ENCODE peak calls at places on chromosome 2, in nine cellular contexts. One of them, this sample, is unnamed.
A peak's percentile ranks its signal among the peaks of the same experiment; 100 is the strongest.

GRCh38 chr2:68653538-68653982 is 10.2 kb downstream of the PROKR1 start:
- DNase-seq in stomach: peak; percentile 63
- DNase-seq in ovary: no peak
- DNase-seq in sigmoid colon: no peak
- DNase-seq in endothelial cell of umbilical vein: peak; percentile 86
- DNase-seq in spleen: no peak
- DNase-seq in A549: no peak
- DNase-seq in K562: peak; percentile 44
- DNase-seq in IMR-90: peak; percentile 85
- DNase-seq in this sample: no peak

GRCh38 chr2:74959106-74959751 is 786 bp downstream of the POLE4 start:
- DNase-seq in stomach: no peak
- DNase-seq in ovary: peak; percentile 8
- DNase-seq in sigmoid colon: no peak
- DNase-seq in endothelial cell of umbilical vein: no peak
- DNase-seq in spleen: peak; percentile 80
- DNase-seq in A549: no peak
- DNase-seq in K562: no peak
- DNase-seq in IMR-90: no peak
- DNase-seq in this sample: no peak

GRCh38 chr2:217743980-217744761 is 258.6 kb downstream of the TNS1 start:
- DNase-seq in stomach: no peak
- DNase-seq in ovary: no peak
- DNase-seq in sigmoid colon: no peak
- DNase-seq in endothelial cell of umbilical vein: no peak
- DNase-seq in spleen: no peak
- DNase-seq in A549: no peak
- DNase-seq in K562: no peak
- DNase-seq in IMR-90: peak; percentile 12
- DNase-seq in this sample: no peak

GRCh38 chr2:18651842-18652774 is 62.7 kb upstream of the NT5C1B start:
- DNase-seq in stomach: no peak
- DNase-seq in ovary: no peak
- DNase-seq in sigmoid colon: no peak
- DNase-seq in endothelial cell of umbilical vein: no peak
- DNase-seq in spleen: no peak
- DNase-seq in A549: no peak
- DNase-seq in K562: no peak
- DNase-seq in IMR-90: peak; percentile 57
- DNase-seq in this sample: no peak

GRCh38 chr2:25420820-25421237 is 79.1 kb upstream of the DNMT3A start:
- DNase-seq in stomach: no peak
- DNase-seq in ovary: no peak
- DNase-seq in sigmoid colon: no peak
- DNase-seq in endothelial cell of umbilical vein: no peak
- DNase-seq in spleen: no peak
- DNase-seq in A549: no peak
- DNase-seq in K562: no peak
- DNase-seq in IMR-90: no peak
- DNase-seq in this sample: no peak

GRCh38 chr2:180763249-180763989 is 217.0 kb upstream of the UBE2E3 start:
- DNase-seq in stomach: no peak
- DNase-seq in ovary: no peak
- DNase-seq in sigmoid colon: no peak
- DNase-seq in endothelial cell of umbilical vein: no peak
- DNase-seq in spleen: no peak
- DNase-seq in A549: peak; percentile 49
- DNase-seq in K562: no peak
- DNase-seq in IMR-90: no peak
- DNase-seq in this sample: no peak

GRCh38 chr2:187594801-187595200 is 40.6 kb upstream of the TFPI start:
- DNase-seq in stomach: no peak
- DNase-seq in ovary: no peak
- DNase-seq in sigmoid colon: no peak
- DNase-seq in endothelial cell of umbilical vein: peak; percentile 44
- DNase-seq in spleen: no peak
- DNase-seq in A549: no peak
- DNase-seq in K562: no peak
- DNase-seq in IMR-90: peak; percentile 44
- DNase-seq in this sample: no peak

GRCh38 chr2:179853108-179853507 is 8.3 kb downstream of the ZNF385B start:
- DNase-seq in stomach: no peak
- DNase-seq in ovary: no peak
- DNase-seq in sigmoid colon: no peak
- DNase-seq in endothelial cell of umbilical vein: no peak
- DNase-seq in spleen: no peak
- DNase-seq in A549: no peak
- DNase-seq in K562: no peak
- DNase-seq in IMR-90: no peak
- DNase-seq in this sample: no peak

GRCh38 chr2:63673865-63674533 is 85.2 kb downstream of the MDH1 start:
- DNase-seq in stomach: no peak
- DNase-seq in ovary: no peak
- DNase-seq in sigmoid colon: no peak
- DNase-seq in endothelial cell of umbilical vein: no peak
- DNase-seq in spleen: no peak
- DNase-seq in A549: no peak
- DNase-seq in K562: no peak
- DNase-seq in IMR-90: no peak
- DNase-seq in this sample: no peak

GRCh38 chr2:238256594-238257104 is 16.8 kb upstream of the HES6 start:
- DNase-seq in stomach: peak; percentile 92
- DNase-seq in ovary: no peak
- DNase-seq in sigmoid colon: peak; percentile 71
- DNase-seq in endothelial cell of umbilical vein: peak; percentile 80
- DNase-seq in spleen: peak; percentile 88
- DNase-seq in A549: peak; percentile 95
- DNase-seq in K562: peak; percentile 76
- DNase-seq in IMR-90: peak; percentile 61
- DNase-seq in this sample: peak; percentile 79

GRCh38 chr2:161422812-161423211 is 6.7 kb downstream of the TBR1 start:
- DNase-seq in stomach: no peak
- DNase-seq in ovary: no peak
- DNase-seq in sigmoid colon: no peak
- DNase-seq in endothelial cell of umbilical vein: no peak
- DNase-seq in spleen: no peak
- DNase-seq in A549: no peak
- DNase-seq in K562: no peak
- DNase-seq in IMR-90: no peak
- DNase-seq in this sample: no peak

GRCh38 chr2:25168256-25169072 is at the start of gene POMC:
- DNase-seq in stomach: peak; percentile 27
- DNase-seq in ovary: no peak
- DNase-seq in sigmoid colon: no peak
- DNase-seq in endothelial cell of umbilical vein: peak; percentile 22
- DNase-seq in spleen: peak; percentile 82
- DNase-seq in A549: peak; percentile 24
- DNase-seq in K562: no peak
- DNase-seq in IMR-90: peak; percentile 21
- DNase-seq in this sample: no peak

GRCh38 chr2:11356760-11357159 is 12.3 kb upstream of the ROCK2 start:
- DNase-seq in stomach: no peak
- DNase-seq in ovary: no peak
- DNase-seq in sigmoid colon: no peak
- DNase-seq in endothelial cell of umbilical vein: peak; percentile 24
- DNase-seq in spleen: no peak
- DNase-seq in A549: no peak
- DNase-seq in K562: no peak
- DNase-seq in IMR-90: no peak
- DNase-seq in this sample: no peak

GRCh38 chr2:73205611-73206010 is 3.2 kb downstream of the NOTO start:
- DNase-seq in stomach: no peak
- DNase-seq in ovary: no peak
- DNase-seq in sigmoid colon: no peak
- DNase-seq in endothelial cell of umbilical vein: no peak
- DNase-seq in spleen: no peak
- DNase-seq in A549: no peak
- DNase-seq in K562: no peak
- DNase-seq in IMR-90: no peak
- DNase-seq in this sample: no peak

GRCh38 chr2:36318547-36318946 is 37.0 kb upstream of the CRIM1 start:
- DNase-seq in stomach: no peak
- DNase-seq in ovary: no peak
- DNase-seq in sigmoid colon: no peak
- DNase-seq in endothelial cell of umbilical vein: no peak
- DNase-seq in spleen: no peak
- DNase-seq in A549: peak; percentile 22
- DNase-seq in K562: no peak
- DNase-seq in IMR-90: no peak
- DNase-seq in this sample: no peak

GRCh38 chr2:121475811-121476571 is 54.7 kb upstream of the RNU4ATAC start:
- DNase-seq in stomach: no peak
- DNase-seq in ovary: no peak
- DNase-seq in sigmoid colon: no peak
- DNase-seq in endothelial cell of umbilical vein: no peak
- DNase-seq in spleen: no peak
- DNase-seq in A549: no peak
- DNase-seq in K562: no peak
- DNase-seq in IMR-90: peak; percentile 25
- DNase-seq in this sample: no peak

GRCh38 chr2:66362651-66363050 is 72.3 kb upstream of the MEIS1 start:
- DNase-seq in stomach: no peak
- DNase-seq in ovary: no peak
- DNase-seq in sigmoid colon: no peak
- DNase-seq in endothelial cell of umbilical vein: no peak
- DNase-seq in spleen: no peak
- DNase-seq in A549: no peak
- DNase-seq in K562: no peak
- DNase-seq in IMR-90: no peak
- DNase-seq in this sample: no peak

GRCh38 chr2:205509655-205510054 is 172.6 kb upstream of the NRP2 start:
- DNase-seq in stomach: no peak
- DNase-seq in ovary: no peak
- DNase-seq in sigmoid colon: no peak
- DNase-seq in endothelial cell of umbilical vein: no peak
- DNase-seq in spleen: no peak
- DNase-seq in A549: no peak
- DNase-seq in K562: no peak
- DNase-seq in IMR-90: no peak
- DNase-seq in this sample: no peak

GRCh38 chr2:61793389-61793836 is 60.4 kb downstream of the FAM161A start:
- DNase-seq in stomach: peak; percentile 76
- DNase-seq in ovary: peak; percentile 30
- DNase-seq in sigmoid colon: peak; percentile 67
- DNase-seq in endothelial cell of umbilical vein: peak; percentile 53
- DNase-seq in spleen: peak; percentile 86
- DNase-seq in A549: peak; percentile 85
- DNase-seq in K562: peak; percentile 78
- DNase-seq in IMR-90: peak; percentile 54
- DNase-seq in this sample: peak; percentile 80

DNA sequence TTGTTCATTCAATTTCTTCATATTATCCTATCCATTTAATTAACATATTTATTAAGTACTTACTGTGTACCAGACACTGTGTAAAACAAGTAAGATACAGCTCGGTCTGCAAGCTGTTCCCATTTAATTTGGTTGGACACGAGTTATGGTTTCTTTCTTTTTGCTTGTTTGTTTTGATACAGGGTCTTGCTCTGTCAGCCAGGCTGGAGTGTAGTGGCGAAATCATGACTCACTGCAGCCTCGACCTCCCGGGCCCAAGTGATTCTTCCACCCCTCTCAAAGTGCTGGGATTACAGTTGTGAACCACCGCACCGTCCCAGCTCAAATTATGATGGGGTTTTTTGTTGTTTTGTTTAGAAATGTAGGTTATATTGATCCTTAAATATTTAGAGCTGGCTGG is 9.0 kb downstream of the CYBRD1 start:
- DNase-seq in stomach: no peak
- DNase-seq in ovary: peak; percentile 60
- DNase-seq in sigmoid colon: peak; percentile 70
- DNase-seq in endothelial cell of umbilical vein: peak; percentile 74
- DNase-seq in spleen: no peak
- DNase-seq in A549: no peak
- DNase-seq in K562: no peak
- DNase-seq in IMR-90: peak; percentile 87
- DNase-seq in this sample: no peak
- H3K4me3 ChIP-seq in stomach: no peak overlapping the region
- H3K4me3 ChIP-seq in ovary: no peak overlapping the region
- H3K4me3 ChIP-seq in sigmoid colon: no peak overlapping the region
- H3K4me3 ChIP-seq in endothelial cell of umbilical vein: no peak overlapping the region
- H3K4me3 ChIP-seq in spleen: no peak overlapping the region
- H3K4me3 ChIP-seq in A549: no peak overlapping the region
- H3K4me3 ChIP-seq in K562: no peak overlapping the region
- H3K4me3 ChIP-seq in IMR-90: no peak overlapping the region
- H3K4me3 ChIP-seq in this sample: no peak overlapping the region

DNA sequence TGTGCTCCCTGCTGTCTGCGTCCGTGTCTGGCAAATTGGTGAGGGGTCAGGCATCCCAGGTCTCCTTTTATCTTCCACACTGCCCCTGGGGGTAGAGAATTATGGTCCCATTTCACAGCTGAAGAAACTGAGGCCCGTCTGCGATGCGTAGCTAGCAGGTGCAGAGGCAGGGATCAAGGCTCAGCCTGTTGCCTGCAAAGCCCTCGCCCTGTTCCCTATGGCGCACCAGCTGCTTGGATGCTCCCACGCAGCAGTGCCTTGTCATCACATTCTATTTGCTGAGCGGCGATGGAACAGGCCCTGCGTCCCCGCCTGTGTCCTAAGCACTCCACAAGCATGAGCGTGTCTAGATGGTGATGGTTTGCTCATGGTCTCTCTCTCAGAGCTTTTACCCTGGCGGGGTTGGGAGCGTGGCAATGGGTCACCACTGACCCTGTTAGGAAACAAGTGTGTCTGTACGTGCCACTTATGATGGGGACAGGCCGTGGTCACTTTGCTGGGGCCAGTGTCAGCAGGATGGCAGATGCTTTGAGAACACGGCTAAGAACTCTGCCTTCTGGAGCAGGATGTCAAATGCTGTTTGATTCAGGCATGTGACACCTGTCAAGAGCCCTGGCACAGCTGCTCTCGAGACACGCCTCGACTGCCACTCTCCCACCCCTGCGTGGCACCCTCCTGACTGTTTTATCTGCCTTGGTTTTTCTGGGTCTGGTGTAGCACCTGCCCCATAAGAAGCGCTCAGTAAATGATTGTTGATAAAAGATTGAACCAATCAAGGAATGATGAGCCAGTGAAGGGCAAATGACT is 44.2 kb downstream of the RRM2 start:
- DNase-seq in stomach: no peak
- DNase-seq in ovary: no peak
- DNase-seq in sigmoid colon: no peak
- DNase-seq in endothelial cell of umbilical vein: no peak
- DNase-seq in spleen: peak; percentile 43
- DNase-seq in A549: no peak
- DNase-seq in K562: no peak
- DNase-seq in IMR-90: no peak
- DNase-seq in this sample: no peak
- H3K4me1 ChIP-seq in stomach: no peaks in the 10 kb centered on the region
- H3K4me1 ChIP-seq in ovary: peaks cover 3% of the 10 kb centered on the region
- H3K4me1 ChIP-seq in sigmoid colon: no peaks in the 10 kb centered on the region
- H3K4me1 ChIP-seq in endothelial cell of umbilical vein: peaks cover 51% of the 10 kb centered on the region
- H3K4me1 ChIP-seq in spleen: no peaks in the 10 kb centered on the region
- H3K4me1 ChIP-seq in A549: peaks cover 11% of the 10 kb centered on the region
- H3K4me1 ChIP-seq in K562: peaks cover 26% of the 10 kb centered on the region
- H3K4me1 ChIP-seq in IMR-90: peaks cover 10% of the 10 kb centered on the region
- H3K4me1 ChIP-seq in this sample: peaks cover 5% of the 10 kb centered on the region

GRCh38 chr2:24123212-24124002 is at the start of the genes FAM228B and PFN4:
- DNase-seq in stomach: peak; percentile 87
- DNase-seq in ovary: peak; percentile 88
- DNase-seq in sigmoid colon: peak; percentile 95
- DNase-seq in endothelial cell of umbilical vein: peak; percentile 85
- DNase-seq in spleen: peak; percentile 96
- DNase-seq in A549: peak; percentile 91
- DNase-seq in K562: peak; percentile 90
- DNase-seq in IMR-90: peak; percentile 76
- DNase-seq in this sample: peak; percentile 92
- TF ChIP-seq POLR2A in stomach: no peak
- TF ChIP-seq POLR2A in ovary: peak; percentile 58
- TF ChIP-seq POLR2A in sigmoid colon: no peak
- TF ChIP-seq POLR2A in endothelial cell of umbilical vein: peak; percentile 84
- TF ChIP-seq POLR2A in spleen: no peak
- TF ChIP-seq POLR2A in A549: peak; percentile 55
- TF ChIP-seq POLR2A in K562: peak; percentile 86
- TF ChIP-seq POLR2A in IMR-90: peak; percentile 50
- TF ChIP-seq POLR2A in this sample: peak; percentile 8

GRCh38 chr2:38224821-38225450 is 149.0 kb upstream of the CYP1B1 start:
- DNase-seq in stomach: no peak
- DNase-seq in ovary: no peak
- DNase-seq in sigmoid colon: no peak
- DNase-seq in endothelial cell of umbilical vein: no peak
- DNase-seq in spleen: no peak
- DNase-seq in A549: no peak
- DNase-seq in K562: no peak
- DNase-seq in IMR-90: no peak
- DNase-seq in this sample: no peak
- H3K4me3 ChIP-seq in stomach: no peak overlapping the region
- H3K4me3 ChIP-seq in ovary: no peak overlapping the region
- H3K4me3 ChIP-seq in sigmoid colon: no peak overlapping the region
- H3K4me3 ChIP-seq in endothelial cell of umbilical vein: no peak overlapping the region
- H3K4me3 ChIP-seq in spleen: no peak overlapping the region
- H3K4me3 ChIP-seq in A549: no peak overlapping the region
- H3K4me3 ChIP-seq in K562: no peak overlapping the region
- H3K4me3 ChIP-seq in IMR-90: no peak overlapping the region
- H3K4me3 ChIP-seq in this sample: no peak overlapping the region

This sample was measured in suprapubic skin.